ENCODE peak calls at places on chromosomes 12 and 14, in seven cellular contexts. One of them, this sample, is unnamed.

GRCh38 chr14:73133795-73134194 is 2.5 kb upstream of the PSEN1 start:
- DNase-seq in K562: no peak
- DNase-seq in IMR-90: no peak
- DNase-seq in H1: no peak
- DNase-seq in A549: no peak
- DNase-seq in HCT116: no peak
- DNase-seq in GM12878: no peak
- DNase-seq in this sample: no peak

GRCh38 chr14:53167602-53168328 is 14.6 kb upstream of the DDHD1 start:
- DNase-seq in K562: no peak
- DNase-seq in IMR-90: peak
- DNase-seq in H1: no peak
- DNase-seq in A549: no peak
- DNase-seq in HCT116: no peak
- DNase-seq in GM12878: no peak
- DNase-seq in this sample: no peak

GRCh38 chr14:39576726-39577125 is 144.5 kb upstream of the FBXO33 start:
- DNase-seq in K562: no peak
- DNase-seq in IMR-90: no peak
- DNase-seq in H1: no peak
- DNase-seq in A549: no peak
- DNase-seq in HCT116: no peak
- DNase-seq in GM12878: no peak
- DNase-seq in this sample: no peak

GRCh38 chr14:75709207-75709812 is 48.3 kb downstream of the TTLL5 start:
- DNase-seq in K562: peak
- DNase-seq in IMR-90: peak
- DNase-seq in H1: peak
- DNase-seq in A549: peak
- DNase-seq in HCT116: peak
- DNase-seq in GM12878: peak
- DNase-seq in this sample: peak

GRCh38 chr12:124392271-124392990 is 97.5 kb downstream of the RFLNA start:
- DNase-seq in K562: peak
- DNase-seq in IMR-90: peak
- DNase-seq in H1: no peak
- DNase-seq in A549: peak
- DNase-seq in HCT116: peak
- DNase-seq in GM12878: no peak
- DNase-seq in this sample: no peak

GRCh38 chr14:52241102-52241793 is 26.2 kb upstream of the PTGDR start:
- DNase-seq in K562: no peak
- DNase-seq in IMR-90: peak
- DNase-seq in H1: no peak
- DNase-seq in A549: no peak
- DNase-seq in HCT116: no peak
- DNase-seq in GM12878: no peak
- DNase-seq in this sample: no peak

GRCh38 chr14:76525106-76525825 is 149.3 kb downstream of the ESRRB start:
- DNase-seq in K562: no peak
- DNase-seq in IMR-90: no peak
- DNase-seq in H1: no peak
- DNase-seq in A549: no peak
- DNase-seq in HCT116: no peak
- DNase-seq in GM12878: no peak
- DNase-seq in this sample: no peak

GRCh38 chr12:2624543-2625266 is 170.1 kb upstream of the FKBP4 start:
- DNase-seq in K562: peak
- DNase-seq in IMR-90: peak
- DNase-seq in H1: peak
- DNase-seq in A549: peak
- DNase-seq in HCT116: peak
- DNase-seq in GM12878: no peak
- DNase-seq in this sample: no peak

DNA sequence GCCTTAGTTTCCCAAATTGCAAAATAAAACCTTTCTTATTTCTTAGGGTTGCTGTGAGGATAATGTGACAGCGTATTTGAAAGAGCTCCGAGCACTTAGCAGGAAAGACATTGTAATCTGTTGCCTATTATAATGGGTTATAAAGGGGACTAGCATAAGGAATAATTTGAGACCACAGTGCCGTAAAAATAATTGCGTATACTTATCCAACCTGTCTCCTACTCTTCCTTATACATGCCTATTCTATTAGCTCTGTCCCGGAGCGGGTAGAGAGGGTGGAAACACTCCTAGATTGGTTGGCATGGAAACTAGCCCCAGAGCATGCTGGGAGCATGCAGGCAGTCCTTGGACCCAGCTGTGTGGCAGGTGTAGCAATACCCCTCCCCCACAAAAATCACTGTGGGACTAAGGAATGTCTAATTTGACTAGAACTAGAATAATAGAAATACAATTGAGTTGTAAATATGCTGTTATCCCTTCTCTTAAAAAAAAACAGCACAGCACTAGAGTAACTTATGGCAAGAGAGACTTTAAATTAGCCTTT is 244.2 kb upstream of the DAAM1 start:
- DNase-seq in K562: no peak
- DNase-seq in IMR-90: no peak
- DNase-seq in H1: no peak
- DNase-seq in A549: peak
- DNase-seq in HCT116: no peak
- DNase-seq in GM12878: no peak
- DNase-seq in this sample: no peak
- TF ChIP-seq CEBPB in K562: no peak
- TF ChIP-seq CEBPB in IMR-90: no peak
- TF ChIP-seq CEBPB in H1: no peak
- TF ChIP-seq CEBPB in A549: no peak
- TF ChIP-seq CEBPB in HCT116: no peak
- TF ChIP-seq CEBPB in GM12878: no peak
- TF ChIP-seq CEBPB in this sample: no peak

GRCh38 chr12:75177997-75178396 is 31.6 kb downstream of the KCNC2 start:
- DNase-seq in K562: no peak
- DNase-seq in IMR-90: peak
- DNase-seq in H1: no peak
- DNase-seq in A549: peak
- DNase-seq in HCT116: peak
- DNase-seq in GM12878: no peak
- DNase-seq in this sample: peak
- TF ChIP-seq CEBPB in K562: no peak
- TF ChIP-seq CEBPB in IMR-90: peak
- TF ChIP-seq CEBPB in H1: no peak
- TF ChIP-seq CEBPB in A549: peak
- TF ChIP-seq CEBPB in HCT116: peak
- TF ChIP-seq CEBPB in GM12878: no peak
- TF ChIP-seq CEBPB in this sample: no peak

GRCh38 chr12:13982010-13982409 is 608 bp upstream of the GRIN2B start:
- DNase-seq in K562: no peak
- DNase-seq in IMR-90: no peak
- DNase-seq in H1: no peak
- DNase-seq in A549: peak
- DNase-seq in HCT116: peak
- DNase-seq in GM12878: no peak
- DNase-seq in this sample: no peak
- TF ChIP-seq CEBPB in K562: no peak
- TF ChIP-seq CEBPB in IMR-90: no peak
- TF ChIP-seq CEBPB in H1: no peak
- TF ChIP-seq CEBPB in A549: no peak
- TF ChIP-seq CEBPB in HCT116: no peak
- TF ChIP-seq CEBPB in GM12878: no peak
- TF ChIP-seq CEBPB in this sample: no peak

DNA sequence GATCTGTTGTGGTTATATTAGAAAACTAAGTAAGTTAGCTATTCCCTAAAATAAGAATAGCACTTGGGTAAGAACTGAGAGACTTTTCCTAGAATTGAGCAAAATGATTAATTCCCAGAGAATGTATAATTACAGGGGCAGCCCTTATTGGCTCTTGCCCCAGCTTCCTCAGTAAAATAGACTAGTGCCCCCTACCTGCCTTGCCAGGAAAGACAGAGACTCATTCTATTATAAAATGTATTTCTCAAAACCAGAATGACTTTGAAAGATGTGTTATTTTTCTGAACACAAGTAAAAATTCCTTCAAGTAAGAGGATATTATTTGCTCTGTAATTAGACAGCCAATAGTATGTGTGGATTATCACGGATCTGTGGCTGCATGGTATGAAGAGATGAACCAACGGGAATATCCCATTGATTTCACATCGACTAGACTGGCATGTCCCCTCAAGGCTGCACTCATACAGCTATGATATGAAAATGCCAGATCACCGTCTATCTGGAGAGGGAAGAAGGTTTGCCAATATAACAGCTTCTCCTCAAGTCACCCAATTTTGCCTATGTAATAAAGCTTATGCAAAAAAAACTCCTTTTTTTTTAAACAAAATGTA is 7.4 kb upstream of the GLRX5 start:
- DNase-seq in K562: no peak
- DNase-seq in IMR-90: peak
- DNase-seq in H1: no peak
- DNase-seq in A549: peak
- DNase-seq in HCT116: no peak
- DNase-seq in GM12878: no peak
- DNase-seq in this sample: peak
- TF ChIP-seq CEBPB in K562: no peak
- TF ChIP-seq CEBPB in IMR-90: peak
- TF ChIP-seq CEBPB in H1: no peak
- TF ChIP-seq CEBPB in A549: no peak
- TF ChIP-seq CEBPB in HCT116: no peak
- TF ChIP-seq CEBPB in GM12878: no peak
- TF ChIP-seq CEBPB in this sample: no peak

This sample was measured in HepG2.